ENCODE peak calls at places on chromosomes 6 and 20, in five cellular contexts. One of them, this sample, is unnamed.

GRCh38 chr20:59598625-59599310 is 5.6 kb upstream of the PHACTR3 start:
- DNase-seq in HL-60: peak
- DNase-seq in body of pancreas: peak
- DNase-seq in mesothelial cell of epicardium: peak
- DNase-seq in BE2C: peak
- DNase-seq in this sample: peak

GRCh38 chr6:6569768-6570167 is 18.8 kb upstream of the LY86 start:
- DNase-seq in HL-60: no peak
- DNase-seq in body of pancreas: no peak
- DNase-seq in mesothelial cell of epicardium: no peak
- DNase-seq in BE2C: no peak
- DNase-seq in this sample: no peak

GRCh38 chr6:38180586-38180985 is 361.1 kb downstream of the ZFAND3 start:
- DNase-seq in HL-60: no peak
- DNase-seq in body of pancreas: no peak
- DNase-seq in mesothelial cell of epicardium: no peak
- DNase-seq in BE2C: no peak
- DNase-seq in this sample: no peak

GRCh38 chr20:35344354-35344837 is 52.2 kb upstream of the FAM83C start:
- DNase-seq in HL-60: peak
- DNase-seq in body of pancreas: peak
- DNase-seq in mesothelial cell of epicardium: no peak
- DNase-seq in BE2C: peak
- DNase-seq in this sample: no peak

GRCh38 chr6:149646599-149646998 is 1.9 kb downstream of the KATNA1 start:
- DNase-seq in HL-60: no peak
- DNase-seq in body of pancreas: no peak
- DNase-seq in mesothelial cell of epicardium: no peak
- DNase-seq in BE2C: no peak
- DNase-seq in this sample: no peak

GRCh38 chr6:169967687-169968086 is 216.3 kb downstream of the ERMARD start:
- DNase-seq in HL-60: no peak
- DNase-seq in body of pancreas: no peak
- DNase-seq in mesothelial cell of epicardium: peak
- DNase-seq in BE2C: no peak
- DNase-seq in this sample: no peak

GRCh38 chr20:64066984-64067605 is 4.1 kb downstream of the TCEA2 start:
- DNase-seq in HL-60: no peak
- DNase-seq in body of pancreas: no peak
- DNase-seq in mesothelial cell of epicardium: no peak
- DNase-seq in BE2C: no peak
- DNase-seq in this sample: no peak

GRCh38 chr20:13800728-13801134 is 15.9 kb downstream of the NDUFAF5 start:
- DNase-seq in HL-60: no peak
- DNase-seq in body of pancreas: peak
- DNase-seq in mesothelial cell of epicardium: peak
- DNase-seq in BE2C: peak
- DNase-seq in this sample: no peak

DNA sequence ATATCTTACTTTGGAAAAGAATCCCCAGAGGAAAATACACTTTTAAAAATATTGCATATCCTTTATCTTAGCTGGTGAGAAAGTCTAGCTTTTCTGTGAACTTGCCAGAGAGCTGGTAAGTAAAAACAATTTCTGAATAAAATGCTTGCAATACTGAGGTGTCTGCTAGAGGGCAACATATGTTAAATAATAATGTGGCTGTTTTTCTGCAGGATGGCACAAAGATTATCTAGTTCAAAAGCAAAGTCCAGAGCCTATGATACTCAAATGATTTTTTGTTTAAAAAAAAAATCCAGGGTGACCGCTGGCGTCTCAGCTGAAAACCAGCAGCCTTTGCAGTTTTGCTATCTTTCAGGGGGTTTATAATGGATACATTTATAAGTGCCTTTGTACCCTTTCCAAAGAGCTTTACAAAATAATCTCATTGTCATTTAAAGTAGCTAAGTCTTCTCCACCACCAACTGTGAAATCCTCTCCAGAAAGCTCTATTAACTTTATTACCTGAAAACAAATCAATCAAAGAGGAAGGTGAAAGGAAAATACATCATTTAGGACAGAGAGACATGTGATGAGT is 194.9 kb downstream of the PHACTR1 start:
- DNase-seq in HL-60: peak
- DNase-seq in body of pancreas: no peak
- DNase-seq in mesothelial cell of epicardium: no peak
- DNase-seq in BE2C: no peak
- DNase-seq in this sample: no peak
- TF ChIP-seq CTCF in HL-60: peak
- TF ChIP-seq CTCF in body of pancreas: peak
- TF ChIP-seq CTCF in mesothelial cell of epicardium: peak
- TF ChIP-seq CTCF in BE2C: peak
- TF ChIP-seq CTCF in this sample: peak

GRCh38 chr6:83199865-83200230 is 6.7 kb downstream of the RWDD2A start:
- DNase-seq in HL-60: no peak
- DNase-seq in body of pancreas: no peak
- DNase-seq in mesothelial cell of epicardium: no peak
- DNase-seq in BE2C: no peak
- DNase-seq in this sample: peak
- TF ChIP-seq CTCF in HL-60: no peak
- TF ChIP-seq CTCF in body of pancreas: no peak
- TF ChIP-seq CTCF in mesothelial cell of epicardium: no peak
- TF ChIP-seq CTCF in BE2C: no peak
- TF ChIP-seq CTCF in this sample: no peak

DNA sequence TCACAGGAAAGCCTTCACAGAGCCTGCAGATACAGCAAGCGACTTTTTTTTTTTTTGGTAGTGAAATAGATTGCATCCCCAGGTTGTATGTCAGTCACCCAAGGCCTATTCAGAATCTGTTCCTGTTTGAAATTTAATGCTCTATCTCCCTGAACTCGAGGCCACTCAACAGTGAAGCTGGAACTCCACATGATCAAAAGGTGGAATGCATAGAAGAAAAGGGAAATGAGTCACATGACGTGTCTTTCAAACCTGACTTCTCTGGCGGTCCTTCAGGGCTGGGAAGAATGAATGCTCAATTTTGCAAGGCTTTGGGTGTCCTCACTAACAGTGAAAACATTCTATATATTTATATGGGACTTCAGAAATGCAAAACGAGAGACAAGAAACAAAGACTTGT is 88.4 kb upstream of the B3GAT2 start:
- DNase-seq in HL-60: no peak
- DNase-seq in body of pancreas: no peak
- DNase-seq in mesothelial cell of epicardium: no peak
- DNase-seq in BE2C: no peak
- DNase-seq in this sample: no peak
- TF ChIP-seq CTCF in HL-60: no peak
- TF ChIP-seq CTCF in body of pancreas: no peak
- TF ChIP-seq CTCF in mesothelial cell of epicardium: no peak
- TF ChIP-seq CTCF in BE2C: no peak
- TF ChIP-seq CTCF in this sample: no peak

GRCh38 chr20:9323622-9324021 is 190.8 kb upstream of the LAMP5 start:
- DNase-seq in HL-60: no peak
- DNase-seq in body of pancreas: no peak
- DNase-seq in mesothelial cell of epicardium: no peak
- DNase-seq in BE2C: peak
- DNase-seq in this sample: no peak
- TF ChIP-seq CTCF in HL-60: peak
- TF ChIP-seq CTCF in body of pancreas: no peak
- TF ChIP-seq CTCF in mesothelial cell of epicardium: no peak
- TF ChIP-seq CTCF in BE2C: peak
- TF ChIP-seq CTCF in this sample: peak

DNA sequence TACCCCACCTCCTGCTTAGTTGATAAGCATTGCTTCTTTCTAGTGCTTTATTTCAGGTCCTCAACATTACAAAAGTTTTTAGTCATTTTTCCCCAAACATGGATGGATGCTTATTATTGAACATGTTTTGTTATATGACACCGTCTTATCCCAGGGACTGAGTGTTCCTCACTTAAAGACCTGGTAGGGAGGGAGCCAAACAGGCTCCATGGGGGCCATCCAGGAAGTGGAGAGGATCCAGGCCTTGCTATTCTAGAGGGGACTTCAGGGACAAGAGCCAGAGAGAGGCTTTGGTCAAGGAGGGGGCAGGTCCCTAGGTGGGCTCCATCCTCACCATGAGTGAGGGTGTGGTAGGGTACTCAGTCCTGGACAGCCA is 7.4 kb downstream of the SLC32A1 start:
- DNase-seq in HL-60: no peak
- DNase-seq in body of pancreas: no peak
- DNase-seq in mesothelial cell of epicardium: no peak
- DNase-seq in BE2C: no peak
- DNase-seq in this sample: no peak
- TF ChIP-seq CTCF in HL-60: no peak
- TF ChIP-seq CTCF in body of pancreas: no peak
- TF ChIP-seq CTCF in mesothelial cell of epicardium: peak
- TF ChIP-seq CTCF in BE2C: no peak
- TF ChIP-seq CTCF in this sample: no peak

GRCh38 chr6:134741193-134741521 is 208.7 kb downstream of the ALDH8A1 start:
- DNase-seq in HL-60: no peak
- DNase-seq in body of pancreas: no peak
- DNase-seq in mesothelial cell of epicardium: no peak
- DNase-seq in BE2C: peak
- DNase-seq in this sample: no peak
- TF ChIP-seq CTCF in HL-60: no peak
- TF ChIP-seq CTCF in body of pancreas: no peak
- TF ChIP-seq CTCF in mesothelial cell of epicardium: no peak
- TF ChIP-seq CTCF in BE2C: peak
- TF ChIP-seq CTCF in this sample: no peak